ENCODE peak calls at places on chromosomes 1 and 21, in seven cellular contexts. H is aorta, D is heart left ventricle, F is psoas muscle, A is A549, P is thoracic aorta, O is adrenal gland. Z is an unnamed sample. For H3K4me1, the result is how much of the 10 kb centered on the place peaks cover.

GRCh38 chr1:185813401-185813979 is 79.3 kb downstream of the HMCN1 start:
- DNase-seq in F (no peak), D (no peak), P (no peak), O (no peak), A (peak), H (no peak), Z (no peak)

GRCh38 chr1:79501153-79501552 is 494.6 kb upstream of the ADGRL4 start:
- DNase-seq in D (no peak), O (no peak), F (no peak), A (no peak), H (no peak), P (no peak), Z (no peak)

GRCh38 chr1:58999676-59000075 is 215.8 kb upstream of the JUN start:
- DNase-seq in F (no peak), A (no peak), O (peak), P (no peak), H (no peak), D (no peak), Z (no peak)

GRCh38 chr1:223102797-223103533 is 40.1 kb downstream of the TLR5 start:
- DNase-seq in O (no peak), D (peak), F (no peak), H (no peak), A (no peak), P (no peak), Z (no peak)

GRCh38 chr1:160675641-160676410 is 29.0 kb upstream of the SLAMF1 start:
- DNase-seq in P (no peak), A (peak), F (peak), D (peak), O (peak), H (peak), Z (peak)

GRCh38 chr1:99481391-99481996 is 164.4 kb upstream of the PALMD start:
- DNase-seq in H (no peak), A (peak), P (no peak), O (peak), D (peak), F (no peak), Z (peak)

GRCh38 chr1:40690919-40691537 is 476 bp upstream of the NFYC start:
- DNase-seq in D (no peak), P (no peak), F (no peak), O (no peak), H (no peak), A (no peak), Z (peak)

GRCh38 chr21:33839167-33839716 is 76.4 kb downstream of the ATP5PO start:
- DNase-seq in F (no peak), A (no peak), O (peak), P (no peak), H (no peak), D (no peak), Z (no peak)

GRCh38 chr1:44354268-44354839 is 703 bp downstream of the ERI3 start:
- DNase-seq in O (no peak), H (no peak), F (peak), D (no peak), A (no peak), P (no peak), Z (no peak)

GRCh38 chr21:39430457-39430856 is 15.1 kb downstream of the LCA5L start:
- DNase-seq in O (no peak), P (no peak), D (no peak), H (no peak), A (no peak), F (no peak), Z (no peak)

GRCh38 chr21:39430954-39431353 is 14.6 kb downstream of the LCA5L start:
- DNase-seq in O (no peak), D (no peak), F (no peak), H (no peak), A (no peak), P (no peak), Z (no peak)

GRCh38 chr21:39439232-39439631 is 6.3 kb downstream of the LCA5L start:
- DNase-seq in F (no peak), D (no peak), O (no peak), P (no peak), A (no peak), H (no peak), Z (no peak)

GRCh38 chr21:39430016-39430415 is 15.6 kb downstream of the LCA5L start:
- DNase-seq in P (no peak), F (no peak), H (no peak), O (no peak), A (no peak), D (no peak), Z (no peak)

DNA sequence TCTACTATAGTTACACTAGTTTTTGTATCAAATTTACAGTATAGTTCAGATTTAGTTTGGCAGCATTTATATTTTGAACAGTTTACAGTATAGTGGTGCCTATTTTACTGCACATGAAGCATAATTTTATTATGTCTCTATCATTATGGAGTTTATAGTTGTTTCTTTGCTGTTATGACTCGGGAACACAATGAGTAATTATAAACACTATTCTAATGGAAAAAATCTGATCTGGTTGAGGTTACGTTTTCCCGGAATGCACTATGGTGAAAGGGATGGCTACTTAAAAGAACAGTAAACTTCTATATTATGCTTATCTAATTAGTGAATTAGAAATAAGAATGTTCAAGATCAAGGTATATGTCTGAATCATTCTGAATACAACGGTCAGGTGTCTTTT is 10.6 kb downstream of the LCA5L start:
- DNase-seq in P (no peak), H (no peak), D (no peak), O (no peak), A (no peak), F (no peak), Z (no peak)
- H3K4me1 ChIP-seq in P (under half), H (under half), D (under half), O (under half), A (under half), F (under half), Z (under half)

GRCh38 chr21:45142469-45142868 is 68.1 kb downstream of the ADARB1 start:
- DNase-seq in P (no peak), O (peak), F (peak), A (no peak), H (peak), D (no peak), Z (peak)
- H3K4me1 ChIP-seq in P (under half), O (under half), F (under half), A (under half), H (under half), D (under half), Z (under half)

DNA sequence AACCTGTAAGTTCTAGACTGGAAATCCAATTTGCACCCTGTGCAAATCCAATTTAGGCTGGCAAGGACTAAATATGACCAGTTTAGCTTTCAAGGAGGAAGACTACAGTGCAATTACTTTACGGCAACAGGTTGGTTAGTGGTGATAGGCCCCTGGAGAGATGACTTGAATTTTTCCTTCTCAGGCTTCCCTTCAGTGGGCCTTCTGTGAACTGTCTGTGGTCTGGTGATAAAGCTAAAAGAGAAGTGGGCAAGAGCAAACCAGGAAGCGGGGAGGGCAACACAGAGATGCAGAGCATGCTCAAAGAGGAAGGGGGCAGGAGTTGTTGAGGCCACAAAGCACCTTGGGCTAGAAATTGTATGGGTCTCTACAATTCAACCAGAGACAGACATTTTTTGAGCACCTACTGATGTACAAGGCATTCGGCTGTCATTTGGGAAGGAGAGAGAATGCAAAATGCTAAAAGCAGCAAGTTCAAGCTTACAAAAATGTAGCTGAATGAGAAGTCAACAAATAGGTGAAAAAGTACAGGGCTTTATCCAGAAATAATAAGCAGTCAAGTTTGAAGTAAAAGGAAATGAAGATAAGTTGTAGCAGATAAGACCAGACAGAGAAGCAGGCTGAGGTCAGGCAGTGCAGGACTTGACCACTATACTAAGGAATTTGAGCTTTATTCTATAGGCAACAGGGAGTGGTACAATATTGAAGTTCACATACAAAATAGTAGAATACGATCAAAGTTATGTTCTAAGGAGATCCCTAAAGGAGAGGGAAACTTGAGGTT is 23.9 kb downstream of the INPP5B start:
- DNase-seq in P (no peak), O (no peak), D (no peak), A (no peak), F (no peak), H (no peak), Z (no peak)
- H3K4me1 ChIP-seq in P (under half), O (under half), D (under half), A (under half), F (under half), H (under half), Z (under half)

GRCh38 chr1:151988405-151988851 is 5.2 kb downstream of the S100A10 start:
- DNase-seq in A (peak), P (no peak), H (no peak), O (peak), D (no peak), F (no peak), Z (peak)

GRCh38 chr1:151984313-151984956 is 9.2 kb downstream of the S100A10 start:
- DNase-seq in O (no peak), A (no peak), F (no peak), D (no peak), P (no peak), H (no peak), Z (no peak)

GRCh38 chr1:151985768-151986167 is 7.9 kb downstream of the S100A10 start:
- DNase-seq in A (no peak), F (no peak), P (no peak), D (no peak), O (no peak), H (no peak), Z (no peak)

GRCh38 chr1:151985270-151985669 is 8.4 kb downstream of the S100A10 start:
- DNase-seq in D (no peak), P (no peak), O (no peak), F (no peak), A (no peak), H (no peak), Z (no peak)

GRCh38 chr1:151986501-151987190 is 7.0 kb downstream of the S100A10 start:
- DNase-seq in O (no peak), H (no peak), D (no peak), F (no peak), P (no peak), A (no peak), Z (no peak)
- H3K4me1 ChIP-seq in O (half or more), H (under half), D (under half), F (under half), P (under half), A (half or more), Z (under half)

DNA sequence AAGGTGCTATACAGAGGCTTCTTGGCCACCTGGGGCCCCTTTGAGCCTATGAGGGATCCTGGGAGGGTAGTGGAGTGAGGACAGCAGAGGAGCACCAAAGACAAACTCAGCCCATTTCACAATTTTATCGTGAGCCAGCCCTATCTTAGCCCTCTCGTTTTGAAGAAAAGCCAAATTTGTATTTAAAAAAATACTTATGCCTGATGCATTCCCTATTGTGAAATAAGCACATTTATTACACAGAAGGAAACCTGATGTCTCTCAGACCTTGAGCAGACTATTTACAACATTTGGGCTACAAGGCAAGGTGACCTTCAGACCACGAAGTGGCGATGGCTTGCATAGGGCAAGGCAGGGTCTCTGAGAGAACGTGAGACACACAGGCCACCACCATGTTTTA is 41.3 kb upstream of the H6PD start:
- DNase-seq in H (no peak), P (no peak), A (no peak), F (no peak), O (no peak), D (no peak), Z (no peak)
- H3K4me1 ChIP-seq in H (under half), P (under half), A (under half), F (under half), O (under half), D (under half), Z (under half)

GRCh38 chr1:230125633-230126528 is 58.8 kb downstream of the GALNT2 start:
- DNase-seq in D (no peak), P (no peak), H (no peak), A (peak), O (no peak), F (no peak), Z (no peak)
- H3K4me1 ChIP-seq in D (under half), P (under half), H (under half), A (under half), O (under half), F (half or more), Z (under half)